ENCODE peak calls at places on chromosome 1, in five cellular contexts. U is CD8-positive, alpha-beta memory T cell; F is heart left ventricle; E is lung; H is heart right ventricle. G is an unnamed sample.

GRCh38 chr1:67190942-67191341 is 24.7 kb downstream of the IL23R start:
- DNase-seq in H (no peak), F (no peak), E (no peak), U (no peak), G (no peak)

GRCh38 chr1:229570891-229571516 is 12.5 kb upstream of the ABCB10 start:
- DNase-seq in E (no peak), U (no peak), F (no peak), H (no peak), G (no peak)

GRCh38 chr1:87052986-87053385 is 138.6 kb downstream of the HS2ST1 start:
- DNase-seq in F (no peak), U (no peak), H (no peak), E (no peak), G (no peak)

GRCh38 chr1:65924471-65924870 is 131.8 kb downstream of the PDE4B start:
- DNase-seq in H (no peak), U (no peak), E (no peak), F (no peak), G (no peak)

GRCh38 chr1:79323240-79324025 is 316.9 kb upstream of the ADGRL4 start:
- DNase-seq in H (no peak), U (no peak), E (no peak), F (no peak), G (no peak)

GRCh38 chr1:116559304-116559761 is 11.5 kb downstream of the CD58 start:
- DNase-seq in U (no peak), H (no peak), E (no peak), F (no peak), G (no peak)

GRCh38 chr1:233599542-233600073 is 14.3 kb upstream of the KCNK1 start:
- DNase-seq in E (no peak), H (no peak), F (no peak), U (no peak), G (peak; percentile 62)

GRCh38 chr1:235588916-235589515 is 60.6 kb downstream of the GNG4 start:
- DNase-seq in F (no peak), E (no peak), H (no peak), U (no peak), G (no peak)

GRCh38 chr1:25617626-25618432 is 1.2 kb downstream of the MAN1C1 start:
- DNase-seq in E (no peak), H (peak; percentile 27), U (no peak), F (no peak), G (peak; percentile 38)

GRCh38 chr1:52139817-52140540 is 1.9 kb upstream of the ZFYVE9 start:
- DNase-seq in U (no peak), H (no peak), F (no peak), E (no peak), G (no peak)
- H3K4me3 ChIP-seq in U (peak overlapping the region; percentile 16), H (no peak overlapping the region), F (no peak overlapping the region), E (no peak overlapping the region), G (no peak overlapping the region)

GRCh38 chr1:82042306-82042705 is 241.6 kb downstream of the ADGRL2 start:
- DNase-seq in H (no peak), F (no peak), U (no peak), E (no peak), G (no peak)
- H3K27ac ChIP-seq in H (no peak overlapping the region), F (no peak overlapping the region), U (no peak overlapping the region), E (no peak overlapping the region), G (no peak overlapping the region)

GRCh38 chr1:23166854-23167253 is 1.8 kb downstream of the LUZP1 start:
- DNase-seq in H (no peak), U (no peak), E (no peak), F (no peak), G (no peak)
- H3K4me1 ChIP-seq in H (peaks cover 62% of the 10 kb centered on the region), U (peaks cover 17% of the 10 kb centered on the region), E (peaks cover 4% of the 10 kb centered on the region), F (peaks cover 54% of the 10 kb centered on the region), G (peaks cover 11% of the 10 kb centered on the region)

GRCh38 chr1:93992954-93993353 is 83.7 kb upstream of the GCLM start:
- DNase-seq in E (no peak), H (no peak), U (no peak), F (no peak), G (no peak)
- H3K4me3 ChIP-seq in E (no peak overlapping the region), H (no peak overlapping the region), U (no peak overlapping the region), F (no peak overlapping the region), G (no peak overlapping the region)

GRCh38 chr1:207309775-207310273 is 11.7 kb upstream of the CD55 start:
- DNase-seq in E (peak; percentile 47), U (no peak), H (no peak), F (peak; percentile 49), G (no peak)

GRCh38 chr1:207311888-207312603 is 9.4 kb upstream of the CD55 start:
- DNase-seq in F (no peak), H (no peak), U (no peak), E (no peak), G (no peak)

GRCh38 chr1:207314836-207315235 is 6.6 kb upstream of the CD55 start:
- DNase-seq in H (no peak), E (no peak), U (no peak), F (no peak), G (no peak)

GRCh38 chr1:207313131-207313530 is 8.3 kb upstream of the CD55 start:
- DNase-seq in E (no peak), H (no peak), F (no peak), U (no peak), G (no peak)

DNA sequence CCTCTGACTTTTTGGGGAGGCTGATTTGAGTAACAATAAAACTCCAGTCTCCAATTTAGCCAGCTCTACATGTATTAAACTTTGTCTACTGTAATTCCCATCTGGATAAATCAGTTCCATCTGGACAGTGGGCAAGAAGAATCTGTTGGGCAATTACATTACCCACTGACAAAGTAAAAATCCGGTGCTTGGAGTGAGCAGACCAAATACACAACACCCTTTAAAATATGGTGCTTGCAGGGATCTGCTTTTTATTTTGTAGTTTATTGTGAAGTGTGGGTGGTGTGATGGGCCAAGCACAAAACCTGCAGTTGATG is 8.9 kb upstream of the CD55 start:
- DNase-seq in E (no peak), U (no peak), H (no peak), F (no peak), G (no peak)
- H3K27ac ChIP-seq in E (no peak overlapping the region), U (no peak overlapping the region), H (no peak overlapping the region), F (no peak overlapping the region), G (no peak overlapping the region)

G was measured in thyroid gland.